ENCODE peak calls at places on chromosomes 16 and 17, in seven cellular contexts. Y, F, J, U, N, A and V are unnamed samples.

GRCh38 chr17:50677851-50678375 is 29.8 kb downstream of the ANKRD40 start:
- DNase-seq in F (no peak), A (no peak), J (no peak), U (no peak), Y (no peak), N (no peak), V (no peak)

GRCh38 chr16:12276631-12277030 is 300.1 kb downstream of the SNX29 start:
- DNase-seq in F (no peak), A (no peak), U (no peak), J (no peak), Y (no peak), N (no peak), V (no peak)

GRCh38 chr17:1882836-1883235 is 53.0 kb downstream of the RPA1 start:
- DNase-seq in U (peak; percentile 82), J (peak; percentile 41), N (peak; percentile 58), Y (peak; percentile 72), A (peak; percentile 24), F (peak; percentile 57), V (peak; percentile 20)

GRCh38 chr16:56041556-56042140 is 149.6 kb upstream of the GNAO1 start:
- DNase-seq in J (no peak), U (peak; percentile 78), F (peak; percentile 78), A (no peak), N (peak; percentile 67), Y (peak; percentile 63), V (peak; percentile 32)

GRCh38 chr17:76968707-76969597 is 100.7 kb downstream of the MGAT5B start:
- DNase-seq in F (peak; percentile 100), A (no peak), U (peak; percentile 99), N (peak; percentile 92), Y (peak; percentile 62), J (peak; percentile 10), V (peak; percentile 90)

GRCh38 chr17:68738044-68738443 is 136.9 kb upstream of the FAM20A start:
- DNase-seq in Y (no peak), A (no peak), J (no peak), F (no peak), U (peak; percentile 47), N (no peak), V (no peak)

GRCh38 chr16:57993897-57994296 is 6.6 kb downstream of the ZNF319 start:
- DNase-seq in U (no peak), F (no peak), N (no peak), Y (no peak), J (no peak), A (no peak), V (no peak)

GRCh38 chr17:75829747-75830146 is 14.5 kb downstream of the UNC13D start:
- DNase-seq in F (no peak), N (no peak), J (no peak), A (no peak), Y (no peak), U (no peak), V (no peak)

GRCh38 chr17:50608700-50609375 is 25.8 kb upstream of the ABCC3 start:
- DNase-seq in U (no peak), A (no peak), F (no peak), N (no peak), J (no peak), Y (no peak), V (no peak)

GRCh38 chr17:9350083-9350482 is 225.5 kb downstream of the STX8 start:
- DNase-seq in F (no peak), A (peak; percentile 98), N (no peak), Y (no peak), U (no peak), J (peak; percentile 93), V (no peak)

GRCh38 chr16:58907297-58907696 is 173.2 kb upstream of the GOT2 start:
- DNase-seq in Y (no peak), F (no peak), U (no peak), A (no peak), N (no peak), J (no peak), V (no peak)

GRCh38 chr16:22360963-22361659 is 13.3 kb downstream of the CDR2 start:
- DNase-seq in N (no peak), Y (no peak), F (no peak), U (peak; percentile 33), J (peak; percentile 53), A (no peak), V (no peak)

GRCh38 chr17:44906010-44906646 is 6.9 kb upstream of the EFTUD2 start:
- DNase-seq in N (no peak), F (peak; percentile 37), U (peak; percentile 75), Y (no peak), A (peak; percentile 96), J (peak; percentile 98), V (no peak)

GRCh38 chr17:62637809-62638208 is 10.3 kb downstream of the MRC2 start:
- DNase-seq in J (no peak), Y (no peak), U (peak; percentile 76), A (no peak), N (no peak), F (peak; percentile 84), V (no peak)

DNA sequence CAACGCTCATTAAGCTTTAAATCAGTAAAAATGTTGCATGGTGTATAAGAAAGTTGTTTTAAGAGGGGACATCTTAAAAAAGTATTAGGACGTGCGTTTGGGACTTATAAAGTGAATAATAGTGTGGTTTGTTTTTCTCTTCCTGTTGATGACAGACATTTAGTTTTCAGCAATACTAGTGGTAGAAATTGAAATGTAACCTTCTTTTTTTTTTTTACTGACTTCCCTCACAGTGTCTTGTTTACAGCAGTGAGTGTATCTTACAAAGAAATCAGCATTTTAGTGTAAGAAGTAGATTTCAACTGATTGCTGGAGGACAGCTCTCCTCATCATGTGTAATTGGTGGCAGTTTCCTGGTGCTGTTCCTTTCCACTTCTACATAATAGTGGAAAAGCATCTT is 39.6 kb downstream of the CYLD start:
- DNase-seq in N (no peak), Y (no peak), F (no peak), A (no peak), J (no peak), U (peak; percentile 15), V (no peak)
- H3K27ac ChIP-seq in N (no peak overlapping the region), Y (no peak overlapping the region), F (no peak overlapping the region), A (no peak overlapping the region), J (no peak overlapping the region), U (no peak overlapping the region), V (no peak overlapping the region)

DNA sequence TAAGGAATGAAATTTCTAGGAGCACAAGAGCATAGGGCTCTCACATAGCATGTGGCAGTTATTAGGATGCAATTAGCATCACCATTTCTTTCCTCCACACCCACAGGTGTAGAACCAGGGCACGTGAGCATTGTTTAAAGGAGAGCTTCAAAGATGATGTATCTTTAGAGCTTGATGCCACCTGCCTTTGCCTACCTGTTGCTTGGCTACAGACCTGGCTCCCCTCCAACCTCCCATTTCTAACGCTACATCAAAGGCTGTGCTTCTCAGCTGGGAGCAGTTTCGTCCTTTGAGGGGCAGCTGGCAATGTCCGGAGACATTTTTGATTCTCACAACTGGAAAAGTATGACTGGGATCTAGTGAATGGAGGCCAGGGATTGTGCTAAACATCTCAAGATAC is 78.6 kb upstream of the CLEC3A start:
- DNase-seq in F (no peak), A (no peak), N (no peak), J (no peak), Y (no peak), U (no peak), V (no peak)
- H2AK5ac ChIP-seq in F (no peak overlapping the region), A (no peak overlapping the region), N (no peak overlapping the region), J (no peak overlapping the region), Y (no peak overlapping the region), U (no peak overlapping the region), V (no peak overlapping the region)

DNA sequence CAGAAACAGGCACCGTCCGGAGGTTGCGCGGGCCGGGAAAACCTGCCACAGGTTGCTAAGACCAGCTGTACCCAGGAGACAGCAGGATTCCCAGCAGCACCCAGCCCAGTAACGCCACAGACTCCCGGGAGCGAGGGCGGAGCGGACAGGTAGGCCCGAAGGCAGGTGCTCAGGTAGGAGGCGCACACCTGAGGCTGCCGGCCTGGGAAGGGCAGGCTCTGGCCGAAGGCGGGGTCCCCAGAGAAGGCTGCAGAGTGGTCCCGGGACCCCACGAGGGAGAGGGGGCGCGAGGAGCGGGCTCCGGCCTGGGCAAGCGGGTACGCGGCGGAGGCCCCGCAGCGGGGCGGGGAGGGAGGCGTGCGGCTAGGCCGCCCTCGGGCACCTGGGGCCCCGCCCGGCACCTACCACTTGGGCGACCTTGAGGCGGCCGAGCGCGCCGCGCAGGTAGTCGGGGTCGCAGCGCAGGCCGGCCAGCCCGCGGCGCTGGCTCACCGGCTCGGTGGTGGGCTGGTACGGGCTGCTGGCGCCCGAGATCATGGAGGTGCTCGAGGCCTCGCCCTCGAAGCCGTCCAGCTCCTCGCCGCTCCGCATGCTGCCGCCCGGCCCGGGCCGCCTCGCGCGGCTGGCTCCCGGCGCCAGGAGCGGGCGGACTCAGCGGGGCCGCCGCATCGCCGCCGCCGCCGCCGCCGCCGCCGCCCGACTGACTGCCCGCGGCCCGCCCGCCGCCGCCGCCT is 441 bp downstream of the CMTM4 start:
- DNase-seq in N (peak; percentile 79), U (peak; percentile 48), J (no peak), F (peak; percentile 68), A (no peak), Y (peak; percentile 63), V (peak; percentile 6)
- H3K27ac ChIP-seq in N (peak overlapping the region; percentile 62), U (no peak overlapping the region), J (no peak overlapping the region), F (no peak overlapping the region), A (no peak overlapping the region), Y (peak overlapping the region; percentile 38), V (no peak overlapping the region)

GRCh38 chr16:86975445-86975844 is 341.7 kb downstream of the C16orf95 start:
- DNase-seq in U (peak; percentile 93), A (peak; percentile 95), N (peak; percentile 68), Y (no peak), F (peak; percentile 85), J (peak; percentile 69), V (peak; percentile 40)
- H2AK5ac ChIP-seq in U (no peak overlapping the region), A (peak overlapping the region; percentile 81), N (no peak overlapping the region), Y (no peak overlapping the region), F (no peak overlapping the region), J (no peak overlapping the region), V (no peak overlapping the region)

DNA sequence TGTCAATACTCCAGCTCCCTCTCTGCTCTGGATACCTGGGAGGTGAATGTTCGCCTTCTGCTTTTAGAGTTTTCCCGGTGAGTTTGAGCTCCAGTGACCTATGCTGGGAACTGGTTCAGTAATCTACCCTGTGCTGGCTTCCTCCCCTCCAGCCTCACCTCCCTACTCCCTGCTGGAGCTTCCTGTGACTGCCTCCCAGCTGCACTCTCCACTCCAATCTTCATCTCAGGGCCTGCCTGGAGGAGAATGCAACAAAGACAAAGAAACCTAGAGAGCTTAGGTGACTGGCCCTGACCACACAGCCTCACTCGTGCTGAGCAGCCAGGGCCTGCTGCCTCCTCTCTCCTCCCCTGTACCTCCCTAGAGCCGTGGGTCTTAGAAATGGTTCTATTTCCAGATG is 101.6 kb upstream of the FOXF1 start:
- DNase-seq in U (peak; percentile 55), J (no peak), N (no peak), F (no peak), A (peak; percentile 17), Y (no peak), V (no peak)
- H3K27ac ChIP-seq in U (no peak overlapping the region), J (no peak overlapping the region), N (no peak overlapping the region), F (no peak overlapping the region), A (no peak overlapping the region), Y (no peak overlapping the region), V (no peak overlapping the region)

GRCh38 chr16:75172578-75172977 is 24.3 kb downstream of the ZFP1 start:
- DNase-seq in A (no peak), U (no peak), J (no peak), F (no peak), Y (no peak), N (no peak), V (no peak)
- H2AK5ac ChIP-seq in A (no peak overlapping the region), U (no peak overlapping the region), J (no peak overlapping the region), F (no peak overlapping the region), Y (no peak overlapping the region), N (no peak overlapping the region), V (no peak overlapping the region)